ENCODE peak calls at places on chromosome 1, in eight cellular contexts. J, Z, V, E, K, L, A and O are unnamed samples.

GRCh38 chr1:114094303-114094663 is 59.4 kb downstream of the SYT6 start:
- DNase-seq in J (peak; percentile 76), Z (no peak), V (peak; percentile 46), E (no peak), K (peak; percentile 50), L (no peak), A (peak; percentile 54), O (peak; percentile 33)

GRCh38 chr1:154940880-154941228 is 4.3 kb upstream of the PMVK start:
- DNase-seq in J (no peak), Z (no peak), V (no peak), E (no peak), K (no peak), L (no peak), A (no peak), O (no peak)

GRCh38 chr1:216923601-216924000 is 200.4 kb upstream of the ESRRG start:
- DNase-seq in J (no peak), Z (no peak), V (peak; percentile 63), E (no peak), K (no peak), L (no peak), A (no peak), O (peak; percentile 66)

GRCh38 chr1:36595921-36596320 is 113.2 kb upstream of the CSF3R start:
- DNase-seq in J (no peak), Z (no peak), V (no peak), E (no peak), K (peak; percentile 5), L (no peak), A (no peak), O (no peak)

GRCh38 chr1:160761886-160762285 is 22.8 kb downstream of the SLAMF7 start:
- DNase-seq in J (peak; percentile 8), Z (no peak), V (no peak), E (no peak), K (no peak), L (no peak), A (peak; percentile 55), O (no peak)

GRCh38 chr1:41627491-41628280 is 143.2 kb upstream of the EDN2 start:
- DNase-seq in J (no peak), Z (no peak), V (no peak), E (no peak), K (no peak), L (no peak), A (no peak), O (no peak)

GRCh38 chr1:9529190-9529589 is 10.1 kb upstream of the SLC25A33 start:
- DNase-seq in J (peak; percentile 39), Z (no peak), V (peak; percentile 76), E (peak; percentile 34), K (peak; percentile 39), L (no peak), A (peak; percentile 24), O (peak; percentile 32)

GRCh38 chr1:52554267-52554640 is 1.4 kb upstream of the TUT4 start:
- DNase-seq in J (peak; percentile 7), Z (no peak), V (no peak), E (no peak), K (no peak), L (no peak), A (no peak), O (no peak)

GRCh38 chr1:29962356-29962755 is 726.0 kb downstream of the PTPRU start:
- DNase-seq in J (no peak), Z (no peak), V (no peak), E (no peak), K (no peak), L (no peak), A (no peak), O (no peak)

GRCh38 chr1:181077576-181078242 is 10.8 kb upstream of the IER5 start:
- DNase-seq in J (no peak), Z (no peak), V (peak; percentile 80), E (no peak), K (peak; percentile 76), L (no peak), A (peak; percentile 77), O (peak; percentile 69)

GRCh38 chr1:110174961-110175360 is 24.7 kb downstream of the SLC6A17 start:
- DNase-seq in J (peak; percentile 22), Z (no peak), V (peak; percentile 13), E (no peak), K (no peak), L (no peak), A (no peak), O (no peak)

GRCh38 chr1:96926176-96926575 is 204.6 kb downstream of the PTBP2 start:
- DNase-seq in J (no peak), Z (no peak), V (no peak), E (peak; percentile 14), K (no peak), L (no peak), A (peak; percentile 46), O (no peak)

GRCh38 chr1:62286778-62287224 is 32.4 kb downstream of the KANK4 start:
- DNase-seq in J (peak; percentile 22), Z (no peak), V (no peak), E (no peak), K (peak; percentile 65), L (no peak), A (peak; percentile 76), O (no peak)

GRCh38 chr1:36108314-36108713 is 16.7 kb downstream of the COL8A2 start:
- DNase-seq in J (no peak), Z (no peak), V (no peak), E (no peak), K (no peak), L (no peak), A (no peak), O (peak; percentile 58)

GRCh38 chr1:219883400-219884332 is 44.7 kb downstream of the SLC30A10 start:
- DNase-seq in J (no peak), Z (no peak), V (no peak), E (no peak), K (no peak), L (peak; percentile 6), A (no peak), O (no peak)

GRCh38 chr1:209650454-209650853 is 1.8 kb downstream of the LAMB3 start:
- DNase-seq in J (no peak), Z (no peak), V (no peak), E (no peak), K (no peak), L (no peak), A (no peak), O (peak; percentile 56)

GRCh38 chr1:42419449-42419848 is 36.4 kb downstream of the ZMYND12 start:
- DNase-seq in J (peak; percentile 17), Z (no peak), V (no peak), E (no peak), K (no peak), L (no peak), A (no peak), O (peak; percentile 4)

GRCh38 chr1:93716974-93717373 is 35.3 kb upstream of the BCAR3 start:
- DNase-seq in J (peak; percentile 45), Z (no peak), V (no peak), E (no peak), K (peak; percentile 59), L (no peak), A (peak; percentile 63), O (no peak)

GRCh38 chr1:94130851-94131595 is 10.1 kb upstream of the ABCA4 start:
- DNase-seq in J (peak; percentile 32), Z (no peak), V (peak; percentile 49), E (no peak), K (peak; percentile 61), L (no peak), A (peak; percentile 30), O (peak; percentile 85)

GRCh38 chr1:240122639-240123604 is 31.2 kb downstream of the FMN2 start:
- DNase-seq in J (no peak), Z (no peak), V (peak; percentile 26), E (no peak), K (peak; percentile 42), L (no peak), A (no peak), O (peak; percentile 44)

GRCh38 chr1:167627865-167628641 is 2.0 kb upstream of the RCSD1 start:
- DNase-seq in J (no peak), Z (no peak), V (no peak), E (peak; percentile 99), K (peak; percentile 57), L (no peak), A (peak; percentile 18), O (no peak)

GRCh38 chr1:32992489-32993214 is 28.0 kb upstream of the RNF19B start:
- DNase-seq in J (peak; percentile 97), Z (peak; percentile 71), V (peak; percentile 88), E (peak; percentile 94), K (peak; percentile 96), L (no peak), A (peak; percentile 93), O (peak; percentile 99)

GRCh38 chr1:85343213-85343611 is 66.8 kb upstream of the BCL10 start:
- DNase-seq in J (peak; percentile 54), Z (no peak), V (no peak), E (no peak), K (no peak), L (no peak), A (no peak), O (no peak)

GRCh38 chr1:240138867-240139266 is 47.2 kb downstream of the FMN2 start:
- DNase-seq in J (no peak), Z (no peak), V (no peak), E (no peak), K (no peak), L (no peak), A (no peak), O (no peak)

GRCh38 chr1:56502700-56503245 is 76.6 kb downstream of the PLPP3 start:
- DNase-seq in J (peak; percentile 73), Z (no peak), V (peak; percentile 20), E (no peak), K (no peak), L (no peak), A (peak; percentile 17), O (peak; percentile 68)

GRCh38 chr1:76989976-76990375 is 122.7 kb downstream of the ST6GALNAC5 start:
- DNase-seq in J (no peak), Z (no peak), V (no peak), E (no peak), K (no peak), L (no peak), A (peak; percentile 23), O (no peak)
- H3K79me2 ChIP-seq in J (no peaks in the 10 kb centered on the region), Z (no peaks in the 10 kb centered on the region), V (no peaks in the 10 kb centered on the region), E (no peaks in the 10 kb centered on the region), K (no peaks in the 10 kb centered on the region), L (no peaks in the 10 kb centered on the region), A (no peaks in the 10 kb centered on the region), O (no peaks in the 10 kb centered on the region)

DNA sequence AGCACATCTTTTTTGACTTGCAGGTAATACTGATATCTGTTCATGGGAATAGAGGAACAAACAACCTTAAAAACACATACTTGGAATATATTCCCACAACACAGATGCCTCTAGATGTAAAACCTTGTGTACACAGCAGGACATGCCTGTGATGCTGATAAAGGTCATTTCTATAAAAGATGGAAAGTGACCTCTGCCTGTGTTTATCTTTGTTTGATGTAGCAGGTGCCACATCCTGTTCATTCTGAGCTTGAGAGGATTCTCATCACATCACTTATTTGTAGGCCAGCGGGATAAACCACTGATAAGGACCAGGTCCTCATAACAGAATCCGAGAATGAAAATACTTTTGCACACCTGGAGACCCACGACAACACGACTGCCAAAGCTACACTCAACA is 133.7 kb downstream of the SMYD2 start:
- DNase-seq in J (no peak), Z (no peak), V (no peak), E (peak; percentile 67), K (no peak), L (no peak), A (no peak), O (no peak)
- H3K79me2 ChIP-seq in J (peaks cover 100% of the 10 kb centered on the region), Z (peaks cover 6% of the 10 kb centered on the region), V (peaks cover 5% of the 10 kb centered on the region), E (no peaks in the 10 kb centered on the region), K (no peaks in the 10 kb centered on the region), L (peaks cover 98% of the 10 kb centered on the region), A (peaks cover 7% of the 10 kb centered on the region), O (peaks cover 64% of the 10 kb centered on the region)

GRCh38 chr1:14930224-14930965 is 223.2 kb upstream of the TMEM51 start:
- DNase-seq in J (no peak), Z (no peak), V (no peak), E (no peak), K (no peak), L (no peak), A (no peak), O (no peak)
- H3K79me2 ChIP-seq in J (peaks cover 34% of the 10 kb centered on the region), Z (peaks cover 42% of the 10 kb centered on the region), V (no peaks in the 10 kb centered on the region), E (no peaks in the 10 kb centered on the region), K (no peaks in the 10 kb centered on the region), L (peaks cover 62% of the 10 kb centered on the region), A (no peaks in the 10 kb centered on the region), O (peaks cover 11% of the 10 kb centered on the region)

GRCh38 chr1:153612755-153613331 is at the start of gene S100A16:
- DNase-seq in J (peak; percentile 90), Z (peak; percentile 56), V (no peak), E (no peak), K (peak; percentile 86), L (no peak), A (peak; percentile 95), O (peak; percentile 57)
- H3K79me2 ChIP-seq in J (peaks cover 54% of the 10 kb centered on the region), Z (peaks cover 68% of the 10 kb centered on the region), V (peaks cover 3% of the 10 kb centered on the region), E (no peaks in the 10 kb centered on the region), K (peaks cover 56% of the 10 kb centered on the region), L (peaks cover 37% of the 10 kb centered on the region), A (peaks cover 85% of the 10 kb centered on the region), O (peaks cover 56% of the 10 kb centered on the region)